ENCODE peak calls at places on chromosomes 7 and 10, in six cellular contexts. One of them, this sample, is unnamed.
A peak's percentile ranks its signal among the peaks of the same experiment; 100 is the strongest.

GRCh38 chr10:43194861-43195260 is 56.6 kb downstream of the CSGALNACT2 start:
- DNase-seq in CD4-positive, alpha-beta T cell: no peak
- DNase-seq in pancreas: no peak
- DNase-seq in neural crest cell: no peak
- DNase-seq in heart left ventricle: no peak
- DNase-seq in GM12878: no peak
- DNase-seq in this sample: peak; percentile 14

GRCh38 chr10:110758898-110759297 is 112.8 kb upstream of the PDCD4 start:
- DNase-seq in CD4-positive, alpha-beta T cell: no peak
- DNase-seq in pancreas: no peak
- DNase-seq in neural crest cell: no peak
- DNase-seq in heart left ventricle: no peak
- DNase-seq in GM12878: no peak
- DNase-seq in this sample: no peak

GRCh38 chr7:124723012-124723411 is 42.6 kb downstream of the GPR37 start:
- DNase-seq in CD4-positive, alpha-beta T cell: no peak
- DNase-seq in pancreas: no peak
- DNase-seq in neural crest cell: no peak
- DNase-seq in heart left ventricle: no peak
- DNase-seq in GM12878: no peak
- DNase-seq in this sample: no peak

GRCh38 chr10:74307061-74307651 is 156.1 kb downstream of the ADK start:
- DNase-seq in CD4-positive, alpha-beta T cell: no peak
- DNase-seq in pancreas: no peak
- DNase-seq in neural crest cell: no peak
- DNase-seq in heart left ventricle: no peak
- DNase-seq in GM12878: no peak
- DNase-seq in this sample: no peak

GRCh38 chr10:99005254-99005653 is 230.4 kb downstream of the HPSE2 start:
- DNase-seq in CD4-positive, alpha-beta T cell: no peak
- DNase-seq in pancreas: no peak
- DNase-seq in neural crest cell: no peak
- DNase-seq in heart left ventricle: no peak
- DNase-seq in GM12878: no peak
- DNase-seq in this sample: no peak

GRCh38 chr7:20744913-20745587 is 41.6 kb downstream of the SP8 start:
- DNase-seq in CD4-positive, alpha-beta T cell: no peak
- DNase-seq in pancreas: no peak
- DNase-seq in neural crest cell: no peak
- DNase-seq in heart left ventricle: no peak
- DNase-seq in GM12878: no peak
- DNase-seq in this sample: no peak

GRCh38 chr7:80584778-80585177 is 53.7 kb upstream of the CD36 start:
- DNase-seq in CD4-positive, alpha-beta T cell: no peak
- DNase-seq in pancreas: no peak
- DNase-seq in neural crest cell: no peak
- DNase-seq in heart left ventricle: no peak
- DNase-seq in GM12878: no peak
- DNase-seq in this sample: no peak

GRCh38 chr10:124744047-124744687 is at the start of gene FAM53B:
- DNase-seq in CD4-positive, alpha-beta T cell: peak; percentile 66
- DNase-seq in pancreas: peak; percentile 86
- DNase-seq in neural crest cell: peak; percentile 69
- DNase-seq in heart left ventricle: peak; percentile 93
- DNase-seq in GM12878: no peak
- DNase-seq in this sample: peak; percentile 87

GRCh38 chr7:4681218-4681851 is 760 bp upstream of the FOXK1 start:
- DNase-seq in CD4-positive, alpha-beta T cell: no peak
- DNase-seq in pancreas: no peak
- DNase-seq in neural crest cell: no peak
- DNase-seq in heart left ventricle: no peak
- DNase-seq in GM12878: no peak
- DNase-seq in this sample: no peak

GRCh38 chr7:107592361-107593024 is 12.4 kb downstream of the BCAP29 start:
- DNase-seq in CD4-positive, alpha-beta T cell: no peak
- DNase-seq in pancreas: no peak
- DNase-seq in neural crest cell: no peak
- DNase-seq in heart left ventricle: no peak
- DNase-seq in GM12878: no peak
- DNase-seq in this sample: no peak

DNA sequence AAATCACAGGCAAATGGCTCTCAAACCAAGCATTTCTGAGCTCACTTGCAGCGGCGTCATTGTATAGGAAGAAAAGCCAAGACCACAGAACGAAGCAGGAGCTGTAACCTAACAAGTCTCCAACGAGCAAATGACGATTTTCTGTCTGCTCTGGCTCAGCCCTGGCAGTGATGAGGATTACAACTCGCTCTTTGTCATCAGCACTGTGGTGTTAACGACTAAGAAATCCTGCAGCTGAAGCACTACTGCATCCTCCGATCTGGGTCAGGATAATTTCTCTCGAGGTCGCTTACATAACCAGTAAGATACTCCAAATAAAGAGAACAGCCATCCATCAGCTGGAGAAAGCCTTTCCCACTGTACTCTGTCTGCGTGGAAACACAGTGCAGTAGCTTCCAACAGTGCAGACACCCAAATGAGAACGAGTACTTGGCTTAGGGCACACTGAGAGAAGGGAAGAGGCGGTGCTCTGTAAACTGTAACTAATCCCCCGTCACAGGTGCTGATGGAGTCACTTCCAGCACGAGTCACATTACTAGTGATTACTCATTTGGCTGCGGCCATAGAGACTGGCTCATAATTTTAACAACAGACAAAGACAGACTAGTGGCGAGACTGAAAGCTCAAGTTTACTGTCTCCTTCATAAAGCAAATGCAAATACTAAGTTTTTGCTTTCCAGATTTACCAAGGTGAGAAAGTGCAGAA is 135.8 kb downstream of the NRBF2 start:
- DNase-seq in CD4-positive, alpha-beta T cell: peak; percentile 65
- DNase-seq in pancreas: peak; percentile 62
- DNase-seq in neural crest cell: peak; percentile 47
- DNase-seq in heart left ventricle: no peak
- DNase-seq in GM12878: peak; percentile 95
- DNase-seq in this sample: peak; percentile 44
- TF ChIP-seq CTCF in CD4-positive, alpha-beta T cell: peak; percentile 14
- TF ChIP-seq CTCF in pancreas: no peak
- TF ChIP-seq CTCF in neural crest cell: peak; percentile 54
- TF ChIP-seq CTCF in heart left ventricle: no peak
- TF ChIP-seq CTCF in GM12878: no peak
- TF ChIP-seq CTCF in this sample: no peak

DNA sequence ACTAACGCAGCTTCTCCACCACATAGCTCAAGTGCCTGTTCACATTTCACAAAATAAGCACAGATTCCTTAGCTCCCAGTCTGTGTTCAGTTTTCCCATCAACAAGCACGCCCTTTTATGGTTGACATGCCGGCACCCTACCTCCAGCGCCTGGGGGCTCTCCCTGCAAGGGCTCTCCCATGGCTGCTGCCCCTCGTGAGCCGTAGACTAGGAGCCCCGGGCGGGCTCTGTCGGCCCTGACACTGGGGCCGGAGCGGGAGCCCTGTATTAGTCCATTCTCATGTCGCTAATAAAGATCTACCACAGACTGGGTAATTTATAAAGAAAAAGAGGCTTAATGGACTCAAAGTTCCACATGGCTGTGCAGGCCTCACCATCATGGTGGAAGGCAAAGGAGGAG is 34.0 kb upstream of the PRKAR1B start:
- DNase-seq in CD4-positive, alpha-beta T cell: no peak
- DNase-seq in pancreas: no peak
- DNase-seq in neural crest cell: no peak
- DNase-seq in heart left ventricle: peak; percentile 30
- DNase-seq in GM12878: no peak
- DNase-seq in this sample: no peak
- TF ChIP-seq CTCF in CD4-positive, alpha-beta T cell: no peak
- TF ChIP-seq CTCF in pancreas: no peak
- TF ChIP-seq CTCF in neural crest cell: no peak
- TF ChIP-seq CTCF in heart left ventricle: no peak
- TF ChIP-seq CTCF in GM12878: no peak
- TF ChIP-seq CTCF in this sample: no peak

GRCh38 chr10:112999102-112999501 is 49.1 kb downstream of the TCF7L2 start:
- DNase-seq in CD4-positive, alpha-beta T cell: no peak
- DNase-seq in pancreas: no peak
- DNase-seq in neural crest cell: no peak
- DNase-seq in heart left ventricle: no peak
- DNase-seq in GM12878: no peak
- DNase-seq in this sample: no peak

GRCh38 chr10:113000454-113000853 is 50.4 kb downstream of the TCF7L2 start:
- DNase-seq in CD4-positive, alpha-beta T cell: no peak
- DNase-seq in pancreas: no peak
- DNase-seq in neural crest cell: no peak
- DNase-seq in heart left ventricle: no peak
- DNase-seq in GM12878: no peak
- DNase-seq in this sample: no peak

GRCh38 chr10:113001599-113002448 is 51.8 kb downstream of the TCF7L2 start:
- DNase-seq in CD4-positive, alpha-beta T cell: no peak
- DNase-seq in pancreas: no peak
- DNase-seq in neural crest cell: no peak
- DNase-seq in heart left ventricle: no peak
- DNase-seq in GM12878: no peak
- DNase-seq in this sample: no peak

GRCh38 chr10:113002449-113002777 is 52.4 kb downstream of the TCF7L2 start:
- DNase-seq in CD4-positive, alpha-beta T cell: no peak
- DNase-seq in pancreas: no peak
- DNase-seq in neural crest cell: no peak
- DNase-seq in heart left ventricle: no peak
- DNase-seq in GM12878: no peak
- DNase-seq in this sample: no peak

GRCh38 chr10:113000876-113001598 is 51.0 kb downstream of the TCF7L2 start:
- DNase-seq in CD4-positive, alpha-beta T cell: no peak
- DNase-seq in pancreas: peak; percentile 49
- DNase-seq in neural crest cell: no peak
- DNase-seq in heart left ventricle: no peak
- DNase-seq in GM12878: no peak
- DNase-seq in this sample: no peak
- TF ChIP-seq CTCF in CD4-positive, alpha-beta T cell: no peak
- TF ChIP-seq CTCF in pancreas: no peak
- TF ChIP-seq CTCF in neural crest cell: no peak
- TF ChIP-seq CTCF in heart left ventricle: no peak
- TF ChIP-seq CTCF in GM12878: no peak
- TF ChIP-seq CTCF in this sample: no peak

GRCh38 chr7:157792954-157793353 is 456.1 kb downstream of the DNAJB6 start:
- DNase-seq in CD4-positive, alpha-beta T cell: no peak
- DNase-seq in pancreas: no peak
- DNase-seq in neural crest cell: no peak
- DNase-seq in heart left ventricle: no peak
- DNase-seq in GM12878: no peak
- DNase-seq in this sample: no peak
- TF ChIP-seq CTCF in CD4-positive, alpha-beta T cell: no peak
- TF ChIP-seq CTCF in pancreas: no peak
- TF ChIP-seq CTCF in neural crest cell: no peak
- TF ChIP-seq CTCF in heart left ventricle: no peak
- TF ChIP-seq CTCF in GM12878: no peak
- TF ChIP-seq CTCF in this sample: no peak

DNA sequence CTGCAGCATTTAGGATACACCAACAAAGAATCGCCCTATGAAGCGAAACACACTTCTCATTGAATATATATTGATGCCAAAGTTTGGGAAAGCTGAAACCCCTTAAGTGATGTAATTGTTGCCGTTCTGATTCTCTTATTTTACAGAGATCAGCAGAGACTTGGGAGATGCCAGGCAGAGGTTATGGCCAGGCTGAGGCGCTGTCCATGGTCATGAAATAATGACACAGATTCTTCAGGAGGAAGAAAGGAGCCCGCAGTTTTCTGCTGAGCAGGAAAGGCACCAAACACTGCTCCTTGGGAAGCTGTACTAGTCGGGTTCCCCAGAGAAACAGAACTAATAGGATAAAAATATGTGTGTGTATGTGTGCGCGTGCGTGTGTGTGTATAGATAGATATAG is 566.0 kb downstream of the CALN1 start:
- DNase-seq in CD4-positive, alpha-beta T cell: no peak
- DNase-seq in pancreas: no peak
- DNase-seq in neural crest cell: peak; percentile 33
- DNase-seq in heart left ventricle: no peak
- DNase-seq in GM12878: no peak
- DNase-seq in this sample: no peak
- TF ChIP-seq CTCF in CD4-positive, alpha-beta T cell: no peak
- TF ChIP-seq CTCF in pancreas: no peak
- TF ChIP-seq CTCF in neural crest cell: no peak
- TF ChIP-seq CTCF in heart left ventricle: no peak
- TF ChIP-seq CTCF in GM12878: no peak
- TF ChIP-seq CTCF in this sample: no peak

GRCh38 chr7:100099452-100099851 is 1.7 kb downstream of the MCM7 start:
- DNase-seq in CD4-positive, alpha-beta T cell: no peak
- DNase-seq in pancreas: no peak
- DNase-seq in neural crest cell: no peak
- DNase-seq in heart left ventricle: no peak
- DNase-seq in GM12878: no peak
- DNase-seq in this sample: no peak

GRCh38 chr7:100100420-100101015 is 679 bp downstream of the MCM7 start:
- DNase-seq in CD4-positive, alpha-beta T cell: peak; percentile 70
- DNase-seq in pancreas: peak; percentile 94
- DNase-seq in neural crest cell: peak; percentile 86
- DNase-seq in heart left ventricle: peak; percentile 96
- DNase-seq in GM12878: peak; percentile 56
- DNase-seq in this sample: peak; percentile 98

GRCh38 chr7:100102950-100103840 is 1.8 kb downstream of the AP4M1 start:
- DNase-seq in CD4-positive, alpha-beta T cell: no peak
- DNase-seq in pancreas: no peak
- DNase-seq in neural crest cell: no peak
- DNase-seq in heart left ventricle: no peak
- DNase-seq in GM12878: no peak
- DNase-seq in this sample: no peak

GRCh38 chr7:100098913-100099312 is 2.3 kb downstream of the MCM7 start:
- DNase-seq in CD4-positive, alpha-beta T cell: no peak
- DNase-seq in pancreas: no peak
- DNase-seq in neural crest cell: no peak
- DNase-seq in heart left ventricle: no peak
- DNase-seq in GM12878: no peak
- DNase-seq in this sample: no peak

DNA sequence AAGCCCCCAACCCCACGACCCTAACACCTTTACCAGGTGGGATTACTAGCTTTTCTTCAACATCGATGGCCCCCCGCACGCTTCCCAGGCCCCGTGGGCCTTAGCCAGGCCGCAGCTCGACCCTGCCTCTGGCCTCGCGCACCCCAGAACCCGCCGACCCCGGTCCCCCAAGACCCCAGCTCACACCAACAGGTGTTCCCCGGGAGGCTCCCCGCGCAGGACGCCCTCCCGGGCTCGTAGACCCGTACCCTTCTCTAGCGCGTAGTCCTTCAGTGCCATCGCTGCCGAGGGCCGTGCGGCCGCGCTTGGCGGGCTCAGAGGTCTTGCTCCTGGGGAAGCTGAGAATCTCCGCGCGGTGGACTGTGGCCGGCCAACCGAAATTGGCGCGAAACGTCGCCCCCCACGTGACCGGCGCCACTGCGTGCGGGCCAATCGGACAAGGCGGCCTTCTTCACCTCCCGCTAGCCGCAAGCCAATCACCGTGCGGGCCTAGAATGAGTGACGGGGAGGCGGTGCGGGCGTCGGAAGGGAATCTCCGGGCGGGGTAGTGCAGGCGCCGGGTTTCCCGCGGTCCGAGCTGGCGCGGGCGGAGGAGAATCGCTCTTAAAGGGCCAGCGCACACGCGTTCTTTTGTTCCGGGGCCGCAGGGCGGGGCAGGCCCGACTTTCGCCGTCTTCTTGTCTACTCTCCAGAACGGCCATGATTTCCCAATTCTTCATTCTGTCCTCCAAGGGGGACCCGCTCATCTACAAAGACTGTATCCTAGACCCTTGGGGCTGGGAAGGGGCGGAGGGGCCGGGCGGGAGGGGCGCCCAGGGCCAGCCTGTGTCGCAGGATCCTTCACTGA is at the start of the genes AP4M1 and MCM7:
- DNase-seq in CD4-positive, alpha-beta T cell: peak; percentile 88
- DNase-seq in pancreas: peak; percentile 98
- DNase-seq in neural crest cell: peak; percentile 98
- DNase-seq in heart left ventricle: peak; percentile 99
- DNase-seq in GM12878: peak; percentile 92
- DNase-seq in this sample: peak; percentile 99
- TF ChIP-seq CTCF in CD4-positive, alpha-beta T cell: no peak
- TF ChIP-seq CTCF in pancreas: no peak
- TF ChIP-seq CTCF in neural crest cell: no peak
- TF ChIP-seq CTCF in heart left ventricle: no peak
- TF ChIP-seq CTCF in GM12878: no peak
- TF ChIP-seq CTCF in this sample: peak; percentile 20

This sample was measured in glutamatergic neuron.